ENCODE peak calls at places on chromosomes 3 and 15, in ten cellular contexts. W, D, O, E, I, Z, Q, L, C and F are unnamed samples.
A peak's percentile ranks its signal among the peaks of the same experiment; 100 is the strongest.

GRCh38 chr15:26889298-26889898 is 22.5 kb downstream of the GABRA5 start:
- DNase-seq in W (no peak), D (peak; percentile 51), O (peak; percentile 23), E (peak; percentile 26), I (no peak), Z (no peak), Q (peak; percentile 74), L (peak; percentile 77), C (no peak), F (no peak)

GRCh38 chr15:101049282-101049681 is 130.1 kb downstream of the LRRK1 start:
- DNase-seq in W (peak; percentile 25), D (no peak), O (no peak), E (no peak), I (no peak), Z (peak; percentile 54), Q (no peak), L (no peak), C (no peak), F (peak; percentile 41)

GRCh38 chr15:42100021-42100800 is 5.8 kb upstream of the PLA2G4D start:
- DNase-seq in W (no peak), D (no peak), O (no peak), E (no peak), I (no peak), Z (no peak), Q (no peak), L (no peak), C (no peak), F (no peak)

GRCh38 chr3:148882288-148882687 is 17.2 kb downstream of the CPA3 start:
- DNase-seq in W (no peak), D (no peak), O (no peak), E (no peak), I (no peak), Z (no peak), Q (no peak), L (no peak), C (no peak), F (no peak)

GRCh38 chr3:46579756-46580286 is 13.7 kb upstream of the LRRC2 start:
- DNase-seq in W (no peak), D (no peak), O (no peak), E (no peak), I (no peak), Z (no peak), Q (no peak), L (no peak), C (no peak), F (no peak)

GRCh38 chr3:166322394-166322793 is 485.2 kb upstream of the BCHE start:
- DNase-seq in W (no peak), D (no peak), O (no peak), E (no peak), I (no peak), Z (no peak), Q (no peak), L (no peak), C (no peak), F (no peak)

GRCh38 chr15:78930577-78931388 is 14.1 kb downstream of the CTSH start:
- DNase-seq in W (no peak), D (no peak), O (no peak), E (peak; percentile 81), I (no peak), Z (no peak), Q (no peak), L (no peak), C (no peak), F (no peak)

GRCh38 chr3:188769833-188770232 is 401.9 kb upstream of the TPRG1 start:
- DNase-seq in W (no peak), D (no peak), O (no peak), E (no peak), I (no peak), Z (no peak), Q (no peak), L (no peak), C (no peak), F (no peak)

GRCh38 chr3:20458994-20459736 is 273.2 kb upstream of the SGO1 start:
- DNase-seq in W (no peak), D (no peak), O (no peak), E (peak; percentile 3), I (no peak), Z (no peak), Q (no peak), L (peak; percentile 57), C (no peak), F (no peak)

GRCh38 chr15:45704329-45705249 is 69.8 kb downstream of the SQOR start:
- DNase-seq in W (no peak), D (peak; percentile 13), O (peak; percentile 16), E (peak; percentile 42), I (no peak), Z (no peak), Q (peak; percentile 65), L (no peak), C (no peak), F (peak; percentile 71)

GRCh38 chr15:63372018-63372705 is 9.5 kb downstream of the CA12 start:
- DNase-seq in W (no peak), D (no peak), O (no peak), E (peak; percentile 97), I (no peak), Z (peak; percentile 90), Q (no peak), L (peak; percentile 39), C (no peak), F (no peak)

GRCh38 chr15:85750319-85750806 is 44.4 kb downstream of the KLHL25 start:
- DNase-seq in W (peak; percentile 85), D (no peak), O (no peak), E (no peak), I (no peak), Z (peak; percentile 89), Q (no peak), L (no peak), C (no peak), F (peak; percentile 94)

GRCh38 chr3:136862611-136862951 is 573 bp downstream of the NCK1 start:
- DNase-seq in W (peak; percentile 54), D (peak; percentile 40), O (peak; percentile 29), E (no peak), I (peak; percentile 38), Z (peak; percentile 81), Q (no peak), L (peak; percentile 74), C (peak; percentile 21), F (peak; percentile 87)

GRCh38 chr3:102307442-102307841 is 127.4 kb upstream of the ZPLD1 start:
- DNase-seq in W (no peak), D (peak; percentile 15), O (no peak), E (no peak), I (no peak), Z (no peak), Q (no peak), L (no peak), C (no peak), F (no peak)

GRCh38 chr3:10517616-10518015 is 12.2 kb upstream of the ATP2B2 start:
- DNase-seq in W (peak; percentile 14), D (no peak), O (no peak), E (no peak), I (no peak), Z (no peak), Q (no peak), L (no peak), C (no peak), F (peak; percentile 15)

GRCh38 chr3:131081224-131081623 is 54.5 kb downstream of the NEK11 start:
- DNase-seq in W (no peak), D (no peak), O (no peak), E (no peak), I (no peak), Z (no peak), Q (no peak), L (no peak), C (no peak), F (no peak)

GRCh38 chr3:132231633-132232032 is 85.6 kb upstream of the ACP3 start:
- DNase-seq in W (no peak), D (no peak), O (no peak), E (no peak), I (no peak), Z (no peak), Q (no peak), L (peak; percentile 73), C (no peak), F (no peak)

GRCh38 chr15:73951044-73951561 is 24.8 kb downstream of the LOXL1 start:
- DNase-seq in W (peak; percentile 97), D (peak; percentile 90), O (peak; percentile 76), E (peak; percentile 90), I (peak; percentile 56), Z (peak; percentile 99), Q (peak; percentile 88), L (peak; percentile 93), C (peak; percentile 55), F (peak; percentile 98)

GRCh38 chr3:44136421-44136820 is 105.3 kb upstream of the TOPAZ1 start:
- DNase-seq in W (no peak), D (no peak), O (no peak), E (peak; percentile 6), I (no peak), Z (no peak), Q (no peak), L (no peak), C (no peak), F (no peak)

GRCh38 chr3:104763007-104763406 is 603.7 kb upstream of the ALCAM start:
- DNase-seq in W (no peak), D (no peak), O (no peak), E (peak; percentile 6), I (no peak), Z (peak; percentile 68), Q (no peak), L (no peak), C (no peak), F (no peak)

GRCh38 chr3:70400194-70400593 is 87.8 kb upstream of the MDFIC2 start:
- DNase-seq in W (no peak), D (no peak), O (no peak), E (peak; percentile 0), I (no peak), Z (no peak), Q (no peak), L (no peak), C (no peak), F (no peak)

GRCh38 chr3:129604942-129605592 is 1.4 kb downstream of the PLXND1 start:
- DNase-seq in W (no peak), D (no peak), O (no peak), E (no peak), I (no peak), Z (no peak), Q (peak; percentile 47), L (no peak), C (no peak), F (no peak)

GRCh38 chr3:154540950-154541604 is 111.1 kb upstream of the GPR149 start:
- DNase-seq in W (no peak), D (no peak), O (no peak), E (no peak), I (no peak), Z (no peak), Q (no peak), L (no peak), C (no peak), F (no peak)

GRCh38 chr3:189727898-189728297 is 96.7 kb downstream of the TP63 start:
- DNase-seq in W (no peak), D (no peak), O (no peak), E (no peak), I (no peak), Z (no peak), Q (no peak), L (no peak), C (no peak), F (no peak)

GRCh38 chr3:66797916-66798560 is 200.1 kb upstream of the KBTBD8 start:
- DNase-seq in W (peak; percentile 48), D (peak; percentile 73), O (no peak), E (no peak), I (no peak), Z (no peak), Q (peak; percentile 51), L (no peak), C (no peak), F (peak; percentile 84)

GRCh38 chr3:128712848-128713247 is 13.1 kb upstream of the RAB7A start:
- DNase-seq in W (no peak), D (no peak), O (no peak), E (no peak), I (no peak), Z (no peak), Q (no peak), L (no peak), C (no peak), F (no peak)

GRCh38 chr15:36495464-36495863 is 84.0 kb upstream of the CDIN1 start:
- DNase-seq in W (no peak), D (no peak), O (no peak), E (no peak), I (no peak), Z (no peak), Q (no peak), L (no peak), C (no peak), F (no peak)

GRCh38 chr3:46709147-46709654 is 8.0 kb downstream of the TMIE start:
- DNase-seq in W (no peak), D (no peak), O (no peak), E (no peak), I (no peak), Z (peak; percentile 48), Q (no peak), L (no peak), C (no peak), F (no peak)